ENCODE peak calls at places on chromosomes 4 and X, in five cellular contexts. N is HFF-Myc, Z is suprapubic skin, W is cardiac muscle cell, P is NCI-H774. A is an unnamed sample.
A peak's percentile ranks its signal among the peaks of the same experiment; 100 is the strongest.

GRCh38 chr4:7183780-7184460 is 8.4 kb upstream of the SORCS2 start:
- DNase-seq in Z (peak; percentile 57), P (no peak), N (no peak), W (no peak), A (no peak)

GRCh38 chr4:110020139-110020538 is 107.5 kb downstream of the EGF start:
- DNase-seq in N (no peak), W (peak; percentile 56), P (no peak), Z (no peak), A (no peak)

GRCh38 chr4:140243345-140243753 is 89.4 kb upstream of the MAML3 start:
- DNase-seq in P (peak; percentile 74), Z (no peak), N (no peak), W (no peak), A (no peak)

GRCh38 chrX:139287155-139287924 is 243.2 kb upstream of the F9 start:
- DNase-seq in P (no peak), Z (no peak), N (no peak), W (no peak), A (no peak)

GRCh38 chr4:182144621-182145359 is 98.4 kb upstream of the TENM3 start:
- DNase-seq in W (no peak), P (no peak), Z (no peak), N (no peak), A (peak; percentile 86)

GRCh38 chrX:48606091-48606490 is 8.8 kb downstream of the WDR13 start:
- DNase-seq in N (no peak), W (no peak), Z (no peak), P (no peak), A (no peak)

GRCh38 chrX:29468911-29469494 is 746.4 kb upstream of the MAGEB2 start:
- DNase-seq in Z (no peak), W (peak; percentile 28), P (no peak), N (no peak), A (no peak)

GRCh38 chr4:23878235-23878861 is 11.5 kb downstream of the PPARGC1A start:
- DNase-seq in N (no peak), Z (no peak), P (no peak), W (no peak), A (no peak)

GRCh38 chr4:52889354-52889753 is 27.2 kb downstream of the RASL11B start:
- DNase-seq in Z (no peak), P (no peak), N (no peak), W (no peak), A (no peak)

GRCh38 chrX:120517936-120518335 is 42.8 kb downstream of the CUL4B start:
- DNase-seq in P (no peak), N (no peak), W (peak; percentile 52), Z (no peak), A (no peak)

GRCh38 chr4:72974694-72975487 is 94.6 kb downstream of the COX18 start:
- DNase-seq in W (peak; percentile 56), Z (no peak), P (peak; percentile 21), N (no peak), A (no peak)

GRCh38 chr4:17680559-17680958 is 66.1 kb downstream of the MED28 start:
- DNase-seq in Z (no peak), N (no peak), W (no peak), P (no peak), A (no peak)